ENCODE peak calls at places on chromosomes 4 and X, in nine cellular contexts. B is tibial artery; E is neuronal stem cell; R is MM.1S; H is AG04450; K is esophagus squamous epithelium; V is SK-N-SH; Y is CD8-positive, alpha-beta T cell; I is heart right ventricle. T is an unnamed sample.
A peak's percentile ranks its signal among the peaks of the same experiment; 100 is the strongest.

GRCh38 chrX:17679820-17680219 is 57.5 kb upstream of the SCML1 start:
- DNase-seq in B (no peak), E (no peak), R (no peak), H (no peak), K (no peak), V (no peak), Y (no peak), I (no peak), T (no peak)

GRCh38 chr4:107718351-107718965 is 1.6 kb downstream of the PAPSS1 start:
- DNase-seq in B (no peak), E (no peak), R (peak; percentile 81), H (no peak), K (no peak), V (no peak), Y (no peak), I (no peak), T (no peak)

GRCh38 chrX:47169273-47169672 is 24.3 kb downstream of the RBM10 start:
- DNase-seq in B (no peak), E (no peak), R (no peak), H (no peak), K (no peak), V (peak; percentile 7), Y (no peak), I (no peak), T (no peak)

GRCh38 chrX:24990585-24990984 is 25.2 kb downstream of the ARX start:
- DNase-seq in B (no peak), E (no peak), R (no peak), H (no peak), K (no peak), V (no peak), Y (no peak), I (no peak), T (no peak)

GRCh38 chr4:38930199-38930598 is 62.6 kb downstream of the FAM114A1 start:
- DNase-seq in B (no peak), E (no peak), R (no peak), H (no peak), K (no peak), V (peak; percentile 27), Y (no peak), I (no peak), T (no peak)

GRCh38 chr4:145723336-145723735 is 43.4 kb downstream of the C4orf51 start:
- DNase-seq in B (no peak), E (no peak), R (no peak), H (no peak), K (no peak), V (no peak), Y (no peak), I (no peak), T (no peak)

GRCh38 chr4:76634239-76634638 is 199.2 kb downstream of the SHROOM3 start:
- DNase-seq in B (no peak), E (no peak), R (no peak), H (peak; percentile 16), K (no peak), V (no peak), Y (no peak), I (no peak), T (no peak)

GRCh38 chrX:70476934-70477733 is 32.5 kb downstream of the DLG3 start:
- DNase-seq in B (peak; percentile 52), E (no peak), R (no peak), H (no peak), K (no peak), V (no peak), Y (no peak), I (peak; percentile 6), T (no peak)

GRCh38 chr4:163415668-163416067 is 57.9 kb downstream of the TKTL2 start:
- DNase-seq in B (no peak), E (no peak), R (no peak), H (no peak), K (no peak), V (no peak), Y (no peak), I (no peak), T (no peak)

GRCh38 chr4:182724414-182724813 is 192.8 kb downstream of the DCTD start:
- DNase-seq in B (no peak), E (no peak), R (no peak), H (no peak), K (no peak), V (peak; percentile 56), Y (no peak), I (no peak), T (no peak)

GRCh38 chr4:102612824-102613366 is 111.7 kb downstream of the NFKB1 start:
- DNase-seq in B (no peak), E (no peak), R (peak; percentile 81), H (no peak), K (no peak), V (no peak), Y (peak; percentile 12), I (no peak), T (no peak)

GRCh38 chr4:42281324-42282020 is 115.8 kb upstream of the SHISA3 start:
- DNase-seq in B (no peak), E (no peak), R (peak; percentile 55), H (no peak), K (no peak), V (no peak), Y (no peak), I (no peak), T (no peak)

GRCh38 chr4:3255611-3256186 is 6.7 kb downstream of the MSANTD1 start:
- DNase-seq in B (peak; percentile 14), E (no peak), R (no peak), H (no peak), K (no peak), V (no peak), Y (no peak), I (no peak), T (no peak)

GRCh38 chr4:126727461-126727860 is 905.3 kb upstream of the INTU start:
- DNase-seq in B (no peak), E (no peak), R (no peak), H (no peak), K (no peak), V (no peak), Y (no peak), I (no peak), T (no peak)

GRCh38 chr4:81471361-81472248 is at the start of gene RASGEF1B:
- DNase-seq in B (peak; percentile 85), E (peak; percentile 67), R (peak; percentile 94), H (peak; percentile 7), K (peak; percentile 65), V (peak; percentile 79), Y (peak; percentile 85), I (peak; percentile 90), T (peak; percentile 91)

GRCh38 chr4:16598241-16599224 is 299.9 kb downstream of the LDB2 start:
- DNase-seq in B (no peak), E (no peak), R (no peak), H (peak; percentile 32), K (no peak), V (no peak), Y (no peak), I (no peak), T (no peak)

GRCh38 chr4:148795156-148795864 is 353.1 kb upstream of the NR3C2 start:
- DNase-seq in B (no peak), E (no peak), R (no peak), H (no peak), K (no peak), V (no peak), Y (no peak), I (peak; percentile 7), T (no peak)
- H3K27ac ChIP-seq in B (no peak overlapping the region), E (no peak overlapping the region), R (no peak overlapping the region), H (no peak overlapping the region), K (no peak overlapping the region), V (no peak overlapping the region), Y (no peak overlapping the region), I (no peak overlapping the region), T (no peak overlapping the region)

GRCh38 chrX:2901367-2902036 is 27.6 kb downstream of the ARSD start:
- DNase-seq in B (no peak), E (no peak), R (no peak), H (peak; percentile 15), K (no peak), V (no peak), Y (no peak), I (no peak), T (no peak)

GRCh38 chrX:2898861-2899512 is 30.2 kb downstream of the ARSD start:
- DNase-seq in B (no peak), E (no peak), R (no peak), H (no peak), K (no peak), V (no peak), Y (no peak), I (no peak), T (no peak)

GRCh38 chrX:2894885-2895292 is 34.2 kb downstream of the ARSD start:
- DNase-seq in B (no peak), E (no peak), R (no peak), H (peak; percentile 4), K (no peak), V (peak; percentile 72), Y (no peak), I (no peak), T (no peak)

GRCh38 chrX:2892816-2893215 is 36.3 kb downstream of the ARSD start:
- DNase-seq in B (no peak), E (no peak), R (no peak), H (no peak), K (no peak), V (no peak), Y (no peak), I (no peak), T (no peak)

DNA sequence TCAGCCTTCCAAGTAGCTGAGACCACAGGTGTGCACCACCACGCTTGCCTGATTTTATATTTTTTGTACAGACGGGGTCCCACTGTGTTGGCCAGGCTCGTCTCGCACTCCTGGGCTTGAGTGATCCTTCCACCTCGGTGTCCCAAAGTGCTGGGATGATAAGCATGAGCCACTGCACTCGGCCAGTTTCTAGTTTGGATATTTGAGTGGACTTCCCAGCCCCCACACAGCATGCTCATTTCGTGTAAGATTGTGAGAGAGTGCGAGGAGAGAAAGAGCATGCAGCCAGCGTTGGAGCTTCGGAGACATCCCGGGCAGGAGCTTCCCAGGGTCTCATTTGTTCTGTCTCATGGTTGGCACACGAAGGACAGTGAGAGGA is 31.8 kb downstream of the ARSD start:
- DNase-seq in B (no peak), E (no peak), R (no peak), H (no peak), K (no peak), V (no peak), Y (no peak), I (no peak), T (no peak)
- H3K27ac ChIP-seq in B (no peak overlapping the region), E (no peak overlapping the region), R (no peak overlapping the region), H (no peak overlapping the region), K (peak overlapping the region; percentile 62), V (no peak overlapping the region), Y (no peak overlapping the region), I (no peak overlapping the region), T (no peak overlapping the region)

DNA sequence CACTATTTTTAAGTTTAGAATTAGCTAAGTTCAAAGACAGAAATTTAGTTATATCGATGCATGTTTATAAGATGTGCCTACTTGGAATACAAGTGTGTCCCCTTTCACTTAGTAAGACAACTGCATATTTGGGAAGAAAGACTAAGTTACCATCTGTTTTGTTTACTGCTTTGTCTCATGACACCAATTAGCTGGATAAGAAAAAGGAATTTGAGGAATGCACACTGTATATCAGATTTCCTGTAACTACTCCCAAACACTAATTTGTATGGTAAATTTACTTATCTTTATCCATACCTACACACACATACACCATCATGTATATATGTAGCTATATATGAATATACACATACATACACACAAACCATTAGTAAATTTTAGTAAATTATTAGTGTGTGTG is 1442.8 kb upstream of the IGFBP7 start:
- DNase-seq in B (no peak), E (no peak), R (no peak), H (no peak), K (no peak), V (no peak), Y (no peak), I (no peak), T (no peak)
- H3K27ac ChIP-seq in B (no peak overlapping the region), E (no peak overlapping the region), R (no peak overlapping the region), H (no peak overlapping the region), K (no peak overlapping the region), V (no peak overlapping the region), Y (no peak overlapping the region), I (no peak overlapping the region), T (no peak overlapping the region)

GRCh38 chr4:168864831-168865541 is 145.1 kb downstream of the CBR4 start:
- DNase-seq in B (no peak), E (no peak), R (no peak), H (no peak), K (no peak), V (no peak), Y (no peak), I (no peak), T (no peak)
- H3K27ac ChIP-seq in B (peak overlapping the region; percentile 27), E (no peak overlapping the region), R (no peak overlapping the region), H (peak overlapping the region; percentile 81), K (peak overlapping the region; percentile 6), V (peak overlapping the region; percentile 80), Y (no peak overlapping the region), I (peak overlapping the region; percentile 12), T (no peak overlapping the region)

T was measured in caudate nucleus.